ENCODE peak calls at places on chromosomes 5 and 9, in eight cellular contexts. U is HT1080; A is activated naive CD4-positive, alpha-beta T cell treated with anti-CD3 and anti-CD28 coated beads for 36 hours; M is activated effector memory CD4-positive, alpha-beta T cell treated with Interleukin-2 at 50 U/mL for 16 hours; D is stimulated activated CD4-positive, alpha-beta T cell treated with anti-CD3 and anti-CD28 coated beads, Interleukin-12 subunit alpha, Interleukin-12 subunit beta, amount 100 ng/mL, for 24 hours; X is BJ; W is memory B cell; E is COR-L47. Q is an unnamed sample.
A peak's percentile ranks its signal among the peaks of the same experiment; 100 is the strongest.

GRCh38 chr9:130498298-130498917 is 53.6 kb downstream of the ASS1 start:
- DNase-seq in U (no peak), A (peak; percentile 20), M (no peak), D (peak; percentile 2), X (no peak), W (no peak), E (peak; percentile 32), Q (no peak)

GRCh38 chr5:96565843-96566242 is 96.3 kb upstream of the CAST start:
- DNase-seq in U (peak; percentile 75), A (no peak), M (no peak), D (no peak), X (peak; percentile 61), W (no peak), E (peak; percentile 34), Q (no peak)

GRCh38 chr9:63817622-63818518 is 1467.1 kb downstream of the FOXD4L5 start:
- DNase-seq in U (peak; percentile 36), A (peak; percentile 71), M (peak; percentile 52), D (peak; percentile 37), X (no peak), W (peak; percentile 80), E (no peak), Q (peak; percentile 33)

GRCh38 chr9:36597412-36598178 is 24.9 kb downstream of the MELK start:
- DNase-seq in U (peak; percentile 40), A (no peak), M (no peak), D (no peak), X (no peak), W (no peak), E (no peak), Q (peak; percentile 27)

GRCh38 chr9:105004466-105005090 is 76.6 kb upstream of the ABCA1 start:
- DNase-seq in U (no peak), A (no peak), M (no peak), D (no peak), X (no peak), W (no peak), E (no peak), Q (no peak)

GRCh38 chr5:139488269-139488668 is 5.7 kb upstream of the STING1 start:
- DNase-seq in U (no peak), A (no peak), M (no peak), D (no peak), X (no peak), W (no peak), E (no peak), Q (no peak)

GRCh38 chr5:6833406-6833805 is 120.2 kb downstream of the TENT4A start:
- DNase-seq in U (no peak), A (no peak), M (no peak), D (no peak), X (no peak), W (no peak), E (no peak), Q (no peak)

GRCh38 chr5:159965031-159965837 is 43.7 kb upstream of the TTC1 start:
- DNase-seq in U (peak; percentile 61), A (peak; percentile 55), M (no peak), D (no peak), X (no peak), W (no peak), E (peak; percentile 22), Q (no peak)

GRCh38 chr9:16867571-16868311 is 2.7 kb downstream of the BNC2 start:
- DNase-seq in U (peak; percentile 80), A (no peak), M (no peak), D (no peak), X (no peak), W (no peak), E (no peak), Q (no peak)

GRCh38 chr9:36488322-36488838 is 84.3 kb upstream of the MELK start:
- DNase-seq in U (no peak), A (peak; percentile 19), M (peak; percentile 8), D (no peak), X (no peak), W (no peak), E (no peak), Q (no peak)

GRCh38 chr9:93824386-93825294 is 130.5 kb downstream of the BARX1 start:
- DNase-seq in U (no peak), A (no peak), M (no peak), D (no peak), X (no peak), W (no peak), E (no peak), Q (no peak)

GRCh38 chr9:124805186-124805585 is 28.3 kb downstream of the OLFML2A start:
- DNase-seq in U (no peak), A (no peak), M (no peak), D (no peak), X (no peak), W (no peak), E (no peak), Q (no peak)

GRCh38 chr5:168851902-168852321 is 272.7 kb upstream of the PANK3 start:
- DNase-seq in U (peak; percentile 75), A (peak; percentile 8), M (no peak), D (no peak), X (peak; percentile 86), W (no peak), E (no peak), Q (no peak)

GRCh38 chr9:76894198-76894597 is 11.7 kb downstream of the PRUNE2 start:
- DNase-seq in U (no peak), A (no peak), M (no peak), D (no peak), X (no peak), W (no peak), E (no peak), Q (no peak)

GRCh38 chr5:134523543-134524136 is 1.8 kb upstream of the JADE2 start:
- DNase-seq in U (no peak), A (no peak), M (no peak), D (no peak), X (no peak), W (no peak), E (no peak), Q (no peak)

GRCh38 chr9:91443321-91443993 is 19.8 kb upstream of the NFIL3 start:
- DNase-seq in U (no peak), A (no peak), M (no peak), D (no peak), X (no peak), W (no peak), E (no peak), Q (no peak)

GRCh38 chr5:148416921-148417320 is 33.2 kb downstream of the FBXO38 start:
- DNase-seq in U (peak; percentile 88), A (no peak), M (no peak), D (no peak), X (no peak), W (no peak), E (no peak), Q (no peak)

Q was measured in GM12891.